ENCODE peak calls at places on chromosomes 13 and 19, in ten cellular contexts. Q is adrenal gland, G is breast epithelium, B is heart left ventricle, U is stomach, K is spleen, N is Peyer's patch, A is uterus, D is body of pancreas, L is right lobe of liver. H is an unnamed sample. For H3K4me1, the result is how much of the 10 kb centered on the place peaks cover.

GRCh38 chr19:14772467-14772866 is 5.9 kb downstream of the ADGRE2 start:
- DNase-seq in Q (no peak), G (peak), B (no peak), U (no peak), K (no peak), N (no peak), A (no peak), D (no peak), L (peak), H (no peak)

GRCh38 chr19:43229315-43229714 is 23.9 kb upstream of the PSG4 start:
- DNase-seq in Q (no peak), G (no peak), B (no peak), U (no peak), K (no peak), N (no peak), A (no peak), D (no peak), L (no peak), H (no peak)

GRCh38 chr19:12880551-12881171 is 588 bp downstream of the DNASE2 start:
- DNase-seq in Q (no peak), G (peak), B (no peak), U (peak), K (peak), N (peak), A (no peak), D (peak), L (peak), H (peak)

GRCh38 chr13:80040219-80040976 is 300.5 kb downstream of the SPRY2 start:
- DNase-seq in Q (no peak), G (no peak), B (no peak), U (no peak), K (no peak), N (no peak), A (no peak), D (no peak), L (no peak), H (no peak)

GRCh38 chr19:42412223-42412622 is 15.0 kb downstream of the LIPE start:
- DNase-seq in Q (no peak), G (no peak), B (no peak), U (no peak), K (no peak), N (no peak), A (no peak), D (no peak), L (no peak), H (no peak)

GRCh38 chr19:48344892-48345291 is 18.8 kb downstream of the TMEM143 start:
- DNase-seq in Q (no peak), G (no peak), B (no peak), U (no peak), K (no peak), N (no peak), A (no peak), D (no peak), L (no peak), H (no peak)

GRCh38 chr19:56667311-56667870 is 4.2 kb downstream of the ZNF835 start:
- DNase-seq in Q (peak), G (no peak), B (no peak), U (no peak), K (no peak), N (no peak), A (no peak), D (no peak), L (no peak), H (no peak)

GRCh38 chr19:31127132-31127967 is 221.9 kb downstream of the TSHZ3 start:
- DNase-seq in Q (no peak), G (no peak), B (no peak), U (no peak), K (no peak), N (no peak), A (peak), D (no peak), L (no peak), H (no peak)

GRCh38 chr19:10881403-10882107 is 10.2 kb downstream of the CARM1 start:
- DNase-seq in Q (no peak), G (no peak), B (no peak), U (no peak), K (no peak), N (no peak), A (no peak), D (no peak), L (no peak), H (no peak)

GRCh38 chr19:369256-369655 is 24.7 kb upstream of the MIER2 start:
- DNase-seq in Q (no peak), G (no peak), B (no peak), U (no peak), K (peak), N (no peak), A (no peak), D (no peak), L (no peak), H (no peak)

GRCh38 chr13:80955487-80955886 is 614.6 kb upstream of the SPRY2 start:
- DNase-seq in Q (no peak), G (no peak), B (no peak), U (no peak), K (no peak), N (no peak), A (no peak), D (no peak), L (no peak), H (no peak)

GRCh38 chr19:44990459-44990858 is 10.8 kb upstream of the RELB start:
- DNase-seq in Q (no peak), G (no peak), B (no peak), U (no peak), K (no peak), N (no peak), A (no peak), D (no peak), L (no peak), H (no peak)

GRCh38 chr19:39795001-39795400 is 16.3 kb downstream of the LEUTX start:
- DNase-seq in Q (no peak), G (no peak), B (no peak), U (no peak), K (no peak), N (no peak), A (no peak), D (no peak), L (no peak), H (no peak)

GRCh38 chr13:33678084-33678483 is 139.9 kb upstream of the RFC3 start:
- DNase-seq in Q (no peak), G (no peak), B (no peak), U (no peak), K (no peak), N (no peak), A (no peak), D (no peak), L (no peak), H (no peak)

GRCh38 chr19:46391296-46392251 is 21.8 kb downstream of the CCDC8 start:
- DNase-seq in Q (no peak), G (no peak), B (no peak), U (no peak), K (peak), N (no peak), A (no peak), D (peak), L (peak), H (no peak)

GRCh38 chr19:19642506-19643157 is 825 bp downstream of the GMIP start:
- DNase-seq in Q (no peak), G (no peak), B (no peak), U (no peak), K (no peak), N (peak), A (no peak), D (no peak), L (no peak), H (no peak)

GRCh38 chr13:99758465-99759162 is 213.0 kb downstream of the ZIC5 start:
- DNase-seq in Q (no peak), G (no peak), B (no peak), U (no peak), K (no peak), N (no peak), A (no peak), D (no peak), L (no peak), H (no peak)

GRCh38 chr19:19628499-19629134 is 597 bp upstream of the LPAR2 start:
- DNase-seq in Q (peak), G (peak), B (no peak), U (peak), K (peak), N (peak), A (no peak), D (peak), L (no peak), H (peak)

GRCh38 chr13:110551284-110551683 is 10.2 kb downstream of the RAB20 start:
- DNase-seq in Q (no peak), G (no peak), B (no peak), U (no peak), K (peak), N (no peak), A (no peak), D (no peak), L (no peak), H (no peak)

GRCh38 chr13:88979465-88980180 is 1308.5 kb downstream of the SLITRK5 start:
- DNase-seq in Q (no peak), G (no peak), B (peak), U (no peak), K (no peak), N (no peak), A (no peak), D (no peak), L (no peak), H (no peak)

GRCh38 chr13:50033696-50034095 is 18.5 kb downstream of the KCNRG start:
- DNase-seq in Q (no peak), G (no peak), B (no peak), U (no peak), K (no peak), N (no peak), A (no peak), D (no peak), L (no peak), H (no peak)

GRCh38 chr13:32911506-32911905 is 104.7 kb upstream of the KL start:
- DNase-seq in Q (peak), G (no peak), B (no peak), U (no peak), K (no peak), N (no peak), A (no peak), D (no peak), L (no peak), H (peak)

GRCh38 chr19:58361900-58362271 is 665 bp downstream of the ZNF497 start:
- DNase-seq in Q (peak), G (peak), B (peak), U (peak), K (peak), N (peak), A (peak), D (peak), L (no peak), H (peak)

GRCh38 chr13:38046049-38046376 is 176.4 kb upstream of the TRPC4 start:
- DNase-seq in Q (no peak), G (no peak), B (no peak), U (no peak), K (no peak), N (no peak), A (no peak), D (no peak), L (no peak), H (no peak)

GRCh38 chr19:36577271-36577996 is 4.3 kb upstream of the ZNF529 start:
- DNase-seq in Q (no peak), G (no peak), B (no peak), U (no peak), K (no peak), N (no peak), A (no peak), D (no peak), L (no peak), H (no peak)

GRCh38 chr13:77002590-77003190 is 10.8 kb downstream of the CLN5 start:
- DNase-seq in Q (no peak), G (no peak), B (no peak), U (no peak), K (no peak), N (no peak), A (no peak), D (no peak), L (no peak), H (no peak)

GRCh38 chr13:28981530-28981929 is 161.4 kb downstream of the MTUS2 start:
- DNase-seq in Q (no peak), G (no peak), B (no peak), U (no peak), K (no peak), N (no peak), A (no peak), D (no peak), L (no peak), H (no peak)

GRCh38 chr13:52010890-52011689 is at the start of gene ATP7B:
- DNase-seq in Q (peak), G (no peak), B (peak), U (no peak), K (peak), N (no peak), A (peak), D (peak), L (peak), H (peak)

GRCh38 chr19:16064209-16064889 is 11.9 kb upstream of the TPM4 start:
- DNase-seq in Q (no peak), G (no peak), B (no peak), U (no peak), K (no peak), N (no peak), A (no peak), D (no peak), L (no peak), H (no peak)

GRCh38 chr19:16068696-16069259 is 7.5 kb upstream of the TPM4 start:
- DNase-seq in Q (no peak), G (no peak), B (no peak), U (no peak), K (no peak), N (no peak), A (no peak), D (no peak), L (peak), H (no peak)

GRCh38 chr19:16069813-16070365 is 6.4 kb upstream of the TPM4 start:
- DNase-seq in Q (peak), G (no peak), B (no peak), U (peak), K (peak), N (no peak), A (no peak), D (no peak), L (peak), H (no peak)

GRCh38 chr19:16066611-16067104 is 9.6 kb upstream of the TPM4 start:
- DNase-seq in Q (peak), G (no peak), B (no peak), U (peak), K (peak), N (peak), A (no peak), D (no peak), L (no peak), H (peak)

GRCh38 chr19:16067205-16067938 is 8.9 kb upstream of the TPM4 start:
- DNase-seq in Q (peak), G (peak), B (no peak), U (peak), K (peak), N (no peak), A (peak), D (peak), L (peak), H (peak)
- TF ChIP-seq POLR2A in Q (no peak), G (peak), B (no peak), U (peak), K (no peak), N (no peak), A (peak), D (no peak), L (no peak), H (no peak)

DNA sequence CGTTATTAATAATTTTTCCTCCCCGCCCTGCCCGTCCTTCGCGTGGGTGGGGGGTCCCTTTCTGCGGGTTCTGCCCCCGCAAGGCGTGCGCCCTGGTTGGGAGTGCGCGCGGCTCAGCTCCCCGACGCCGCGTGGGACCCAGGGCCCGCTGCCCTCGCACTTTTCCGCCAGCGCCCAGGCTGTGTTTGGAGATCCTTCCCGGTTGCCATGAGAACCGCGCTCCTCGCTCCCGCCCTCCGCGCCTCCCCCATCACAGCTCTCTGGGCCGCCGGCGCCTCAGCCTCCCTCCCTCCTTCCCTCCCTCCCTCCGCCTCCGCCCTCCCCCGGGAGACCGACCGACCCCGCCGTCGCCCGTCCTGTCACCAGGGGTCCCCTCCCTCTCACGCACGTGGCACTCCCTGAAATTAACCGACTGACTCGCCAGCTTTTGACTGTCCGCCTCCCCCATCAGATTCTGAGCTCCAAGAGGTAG is 2.4 kb upstream of the SSBP4 start:
- DNase-seq in Q (peak), G (peak), B (peak), U (peak), K (peak), N (no peak), A (peak), D (peak), L (peak), H (peak)
- H3K4me1 ChIP-seq in Q (under half), G (under half), B (under half), U (half or more), K (half or more), N (half or more), A (under half), D (half or more), L (under half), H (half or more)

DNA sequence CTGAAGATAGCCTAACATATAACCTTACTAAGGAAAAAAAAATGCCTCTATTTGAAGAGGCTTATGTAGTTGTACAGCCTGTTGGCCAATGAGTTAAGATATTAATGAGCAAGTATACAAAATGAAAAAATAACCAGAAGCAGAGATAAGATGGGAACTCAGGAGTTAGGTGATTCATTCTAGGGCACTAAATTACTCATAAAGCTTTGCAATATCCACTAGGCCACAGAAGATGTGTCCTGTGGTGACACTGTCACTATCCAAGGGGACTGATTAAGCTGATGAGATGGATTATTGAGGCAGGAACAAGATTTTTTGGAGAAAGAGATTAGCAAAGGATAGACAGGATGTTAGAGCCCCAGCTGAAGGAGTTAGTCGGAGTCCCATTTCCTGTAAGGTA is 99.6 kb downstream of the LIG4 start:
- DNase-seq in Q (no peak), G (no peak), B (no peak), U (no peak), K (no peak), N (no peak), A (no peak), D (no peak), L (no peak), H (no peak)
- TF ChIP-seq POLR2A in Q (no peak), G (no peak), B (no peak), U (no peak), K (no peak), N (no peak), A (no peak), D (no peak), L (no peak), H (no peak)

GRCh38 chr13:30404207-30404606 is 18.1 kb upstream of the UBE2L5 start:
- DNase-seq in Q (no peak), G (no peak), B (no peak), U (no peak), K (no peak), N (no peak), A (no peak), D (no peak), L (no peak), H (no peak)
- H3K4me1 ChIP-seq in Q (under half), G (under half), B (under half), U (under half), K (under half), N (under half), A (under half), D (under half), L (under half), H (under half)

DNA sequence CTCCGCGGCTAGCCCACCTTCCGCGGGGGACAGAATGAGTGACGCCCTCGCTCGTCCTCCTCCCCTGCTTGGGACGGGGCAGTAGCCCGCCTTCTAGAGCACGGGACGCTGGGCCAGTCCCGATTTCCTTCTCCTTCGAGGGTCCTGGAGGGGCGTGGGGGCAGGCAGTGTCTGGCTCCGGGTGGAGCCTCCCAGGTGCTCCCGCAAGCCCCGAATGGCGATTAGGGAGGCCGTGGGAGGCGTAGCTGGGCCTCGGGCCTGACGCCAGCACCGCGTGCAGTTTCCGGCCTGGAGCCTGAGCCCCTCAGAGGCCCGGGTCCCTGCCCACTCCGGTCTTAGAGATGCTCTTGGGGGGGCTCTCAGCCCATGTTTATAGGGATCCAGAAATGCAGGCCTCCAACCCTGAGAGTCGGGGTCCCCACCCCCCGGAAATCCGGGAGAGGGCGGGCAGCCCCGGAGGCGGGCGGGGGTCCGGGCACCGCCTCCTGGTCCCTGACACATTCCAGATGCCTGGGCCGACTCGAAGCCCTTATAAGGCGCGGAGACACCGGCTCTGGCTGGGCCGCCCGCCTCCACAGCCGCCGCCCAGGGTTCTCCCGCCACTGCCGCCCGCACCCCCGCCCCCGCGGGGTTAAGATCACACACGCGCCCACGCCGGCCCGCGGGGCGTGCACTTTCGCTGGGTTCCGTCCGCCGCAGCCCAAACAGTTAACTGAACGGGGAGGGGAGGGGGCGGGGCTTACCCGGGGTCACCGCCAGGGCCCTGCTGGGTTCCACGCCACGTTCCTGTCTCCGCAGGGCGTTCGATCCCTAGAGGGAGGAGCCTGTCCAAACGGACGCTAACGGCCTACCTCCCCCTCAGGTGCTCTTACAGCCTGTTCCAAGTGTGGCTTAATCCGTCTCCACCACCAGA is 1.5 kb downstream of the MYADM start:
- DNase-seq in Q (peak), G (peak), B (peak), U (peak), K (peak), N (peak), A (peak), D (peak), L (peak), H (peak)
- TF ChIP-seq POLR2A in Q (peak), G (peak), B (peak), U (peak), K (no peak), N (no peak), A (peak), D (peak), L (peak), H (no peak)

DNA sequence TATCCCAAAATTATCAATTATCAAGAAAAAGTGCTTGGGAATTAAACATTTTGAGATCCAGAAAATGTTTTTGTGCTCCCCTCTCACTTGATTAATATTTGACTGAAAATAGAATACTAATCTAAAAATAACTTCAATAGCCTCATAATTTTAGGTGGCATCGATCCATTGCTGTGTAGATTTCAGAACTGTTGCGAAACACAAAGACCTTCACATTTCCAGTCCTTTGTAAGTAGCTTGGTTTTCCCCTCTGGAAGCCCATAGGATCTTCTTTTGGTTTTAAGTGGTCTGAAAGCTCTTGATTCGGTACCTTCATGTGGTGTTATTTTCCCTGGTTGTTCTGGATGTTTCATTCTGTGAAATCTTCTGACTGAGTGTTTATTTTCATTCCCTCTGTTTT is 176.5 kb downstream of the NUFIP1 start:
- DNase-seq in Q (no peak), G (no peak), B (no peak), U (no peak), K (no peak), N (no peak), A (no peak), D (no peak), L (no peak), H (no peak)
- H3K4me1 ChIP-seq in Q (under half), G (under half), B (under half), U (under half), K (under half), N (under half), A (under half), D (half or more), L (under half), H (under half)

GRCh38 chr19:5696196-5697021 is 6.3 kb downstream of the RPL36 start:
- DNase-seq in Q (peak), G (no peak), B (no peak), U (no peak), K (peak), N (no peak), A (no peak), D (no peak), L (no peak), H (no peak)

GRCh38 chr19:5694167-5694951 is 4.3 kb downstream of the RPL36 start:
- DNase-seq in Q (peak), G (no peak), B (no peak), U (no peak), K (peak), N (no peak), A (no peak), D (no peak), L (no peak), H (no peak)

GRCh38 chr19:5695649-5696195 is 5.6 kb downstream of the RPL36 start:
- DNase-seq in Q (no peak), G (no peak), B (no peak), U (no peak), K (peak), N (no peak), A (no peak), D (no peak), L (no peak), H (no peak)

GRCh38 chr19:5693195-5694166 is 3.4 kb downstream of the RPL36 start:
- DNase-seq in Q (no peak), G (no peak), B (no peak), U (no peak), K (peak), N (no peak), A (no peak), D (no peak), L (no peak), H (no peak)

GRCh38 chr19:5694952-5695648 is 5.0 kb downstream of the RPL36 start:
- DNase-seq in Q (no peak), G (no peak), B (no peak), U (no peak), K (no peak), N (no peak), A (no peak), D (no peak), L (no peak), H (no peak)
- TF ChIP-seq POLR2A in Q (no peak), G (no peak), B (no peak), U (no peak), K (no peak), N (no peak), A (no peak), D (no peak), L (no peak), H (no peak)